ENCODE peak calls at places on chromosomes 11 and 22, in four cellular contexts. L, Z, B and M are unnamed samples. For H3K4me1, the result is how much of the 10 kb centered on the place peaks cover.

GRCh38 chr22:46860562-46860961 is 98.1 kb downstream of the TBC1D22A start:
- DNase-seq in L (no peak), Z (no peak), B (peak), M (no peak)

GRCh38 chr11:9701799-9702198 is 37.9 kb downstream of the SWAP70 start:
- DNase-seq in L (no peak), Z (no peak), B (no peak), M (no peak)

GRCh38 chr11:78290293-78291176 is 101.8 kb downstream of the USP35 start:
- DNase-seq in L (peak), Z (no peak), B (peak), M (no peak)

GRCh38 chr11:35600439-35600838 is 17.8 kb upstream of the FJX1 start:
- DNase-seq in L (no peak), Z (no peak), B (no peak), M (no peak)

GRCh38 chr11:6238902-6239301 is at the start of gene CNGA4:
- DNase-seq in L (no peak), Z (no peak), B (no peak), M (no peak)

GRCh38 chr11:60840711-60841430 is 1.0 kb upstream of the CCDC86 start:
- DNase-seq in L (peak), Z (peak), B (no peak), M (no peak)

GRCh38 chr22:21937821-21938070 is 14.9 kb downstream of the PPM1F start:
- DNase-seq in L (no peak), Z (no peak), B (peak), M (peak)

GRCh38 chr11:119380816-119381185 is 689 bp downstream of the USP2 start:
- DNase-seq in L (no peak), Z (no peak), B (no peak), M (no peak)

GRCh38 chr11:111797145-111797581 is 31.0 kb upstream of the PPP2R1B start:
- DNase-seq in L (peak), Z (no peak), B (no peak), M (peak)

GRCh38 chr11:12185106-12185690 is 74.8 kb downstream of the MICAL2 start:
- DNase-seq in L (no peak), Z (no peak), B (no peak), M (no peak)

GRCh38 chr22:32800158-32800557 is 1.3 kb upstream of the TIMP3 start:
- DNase-seq in L (no peak), Z (peak), B (no peak), M (no peak)

GRCh38 chr11:11025087-11025486 is 167.2 kb upstream of the ZBED5 start:
- DNase-seq in L (peak), Z (no peak), B (no peak), M (peak)

GRCh38 chr11:118980191-118980881 is 8.8 kb downstream of the FOXR1 start:
- DNase-seq in L (no peak), Z (peak), B (no peak), M (no peak)

GRCh38 chr11:353315-353857 is 15.9 kb upstream of the B4GALNT4 start:
- DNase-seq in L (peak), Z (peak), B (peak), M (no peak)

GRCh38 chr11:20162340-20162739 is 2.1 kb upstream of the DBX1 start:
- DNase-seq in L (no peak), Z (no peak), B (no peak), M (no peak)

GRCh38 chr11:131841028-131841427 is 470.6 kb downstream of the NTM start:
- DNase-seq in L (no peak), Z (no peak), B (no peak), M (no peak)

GRCh38 chr22:42680648-42681047 is 31.5 kb upstream of the CYB5R3 start:
- DNase-seq in L (peak), Z (peak), B (no peak), M (peak)

GRCh38 chr11:101128571-101129202 is 926 bp downstream of the PGR start:
- DNase-seq in L (no peak), Z (no peak), B (no peak), M (no peak)

GRCh38 chr11:2275334-2276279 is 5.2 kb upstream of the ASCL2 start:
- DNase-seq in L (no peak), Z (no peak), B (peak), M (no peak)

GRCh38 chr22:22546490-22546889 is 12.6 kb downstream of the PRAME start:
- DNase-seq in L (no peak), Z (no peak), B (no peak), M (no peak)

GRCh38 chr11:134158023-134158422 is 65.7 kb downstream of the NCAPD3 start:
- DNase-seq in L (no peak), Z (no peak), B (no peak), M (no peak)

GRCh38 chr11:75035911-75036536 is 47.3 kb downstream of the NEU3 start:
- DNase-seq in L (peak), Z (no peak), B (no peak), M (peak)

GRCh38 chr11:76049506-76049905 is 156.8 kb downstream of the WNT11 start:
- DNase-seq in L (no peak), Z (no peak), B (no peak), M (no peak)

GRCh38 chr11:36672815-36673450 is 74.9 kb upstream of the RAG2 start:
- DNase-seq in L (peak), Z (no peak), B (no peak), M (peak)

DNA sequence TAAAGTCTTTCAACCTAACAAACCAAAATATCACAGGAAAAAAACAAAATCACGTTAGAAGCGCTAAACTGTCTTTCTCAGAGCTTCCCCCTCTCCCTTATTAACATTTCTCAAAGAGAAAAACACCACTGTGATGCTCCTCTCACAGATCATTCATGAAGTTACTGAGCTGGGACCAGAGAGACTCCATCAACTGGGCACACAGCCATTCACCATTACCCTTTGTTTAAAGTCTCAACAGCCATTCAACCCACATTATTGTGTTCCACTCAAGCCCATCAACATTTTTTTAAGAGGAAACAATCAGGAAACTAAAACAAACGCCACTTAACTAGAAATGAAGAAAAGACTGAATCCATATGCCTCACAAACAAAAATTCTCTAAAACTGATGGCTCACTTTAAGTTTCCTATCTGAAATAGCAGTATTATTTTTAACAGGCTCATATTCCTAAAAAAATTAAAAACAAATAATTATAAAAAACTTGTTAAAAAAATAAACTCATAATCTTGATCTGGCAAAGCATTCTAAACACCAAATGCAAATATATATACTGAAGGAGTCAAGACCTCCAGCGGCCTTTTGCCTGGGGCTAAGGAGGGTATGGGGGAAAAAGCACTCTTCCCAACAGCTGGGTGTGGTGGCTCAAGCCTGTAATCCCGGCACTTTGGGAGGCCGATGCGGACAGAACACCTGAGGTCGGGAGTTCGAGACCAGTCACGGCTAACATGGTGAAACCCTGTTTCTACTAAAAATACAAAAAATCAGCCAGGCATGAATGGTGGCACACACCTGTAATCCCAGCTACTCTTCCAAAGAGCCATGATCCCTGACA is 14.0 kb downstream of the CELF1 start:
- DNase-seq in L (no peak), Z (no peak), B (no peak), M (no peak)
- H3K4me1 ChIP-seq in L (under half), Z (half or more), B (under half), M (under half)

GRCh38 chr22:17920992-17921650 is 103.2 kb downstream of the MICAL3 start:
- DNase-seq in L (no peak), Z (no peak), B (no peak), M (no peak)
- H3K27ac ChIP-seq in L (no peak), Z (peak), B (peak), M (no peak)

GRCh38 chr11:128588086-128588485 is 728 bp upstream of the ETS1 start:
- DNase-seq in L (no peak), Z (no peak), B (no peak), M (no peak)
- TF ChIP-seq CTCF in L (no peak), Z (no peak), B (no peak), M (no peak)

GRCh38 chr11:45917623-45918330 is at the start of gene PEX16:
- DNase-seq in L (peak), Z (peak), B (peak), M (peak)
- H3K4me1 ChIP-seq in L (under half), Z (half or more), B (under half), M (under half)

DNA sequence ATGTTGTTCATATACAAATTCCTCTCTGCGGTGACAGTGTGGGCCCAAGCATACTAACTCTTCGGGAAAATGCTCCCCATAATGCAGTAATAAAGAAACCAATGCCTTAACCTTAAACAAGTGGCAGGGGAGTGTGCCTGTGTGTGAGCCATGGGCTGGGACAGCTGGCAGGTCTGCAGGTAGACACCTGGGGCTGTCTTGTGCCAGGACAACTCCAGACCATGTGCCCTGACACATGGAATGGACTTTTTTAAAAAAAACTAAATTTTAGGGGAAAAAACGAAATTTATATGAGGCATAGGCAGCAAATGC is 70.9 kb downstream of the ETS1 start:
- DNase-seq in L (no peak), Z (no peak), B (no peak), M (no peak)
- H3K27ac ChIP-seq in L (no peak), Z (no peak), B (peak), M (no peak)

DNA sequence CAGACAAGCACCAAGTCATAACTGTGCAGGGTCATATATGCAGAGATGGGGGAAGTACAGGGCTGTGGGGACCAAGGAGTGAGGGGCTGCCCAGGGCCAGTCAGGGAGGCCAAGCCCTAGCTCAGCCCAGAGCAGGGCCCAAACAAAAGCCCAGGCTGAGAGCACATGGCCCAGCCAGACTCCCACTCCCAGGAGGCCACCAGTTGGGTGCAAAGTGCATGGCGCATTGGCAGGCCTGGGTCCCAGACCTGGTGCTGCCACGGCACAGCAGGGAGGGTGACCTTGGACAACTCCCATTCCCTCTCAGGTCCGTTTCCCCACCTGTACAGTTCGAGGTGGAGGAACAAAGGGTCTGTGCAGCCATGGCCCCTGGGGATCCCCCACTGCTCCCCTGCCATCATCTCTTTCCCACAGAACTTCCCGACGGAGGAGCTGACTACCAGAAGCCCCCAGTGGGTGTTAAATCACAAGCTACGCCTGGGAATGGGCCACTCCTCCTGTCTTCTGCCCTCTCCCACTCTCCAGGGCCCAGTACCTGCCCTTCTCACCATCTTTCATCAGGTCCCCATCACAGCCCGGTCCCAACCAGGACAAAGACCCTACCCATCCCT is 608 bp downstream of the NIPSNAP1 start:
- DNase-seq in L (no peak), Z (no peak), B (no peak), M (no peak)
- TF ChIP-seq CTCF in L (no peak), Z (no peak), B (no peak), M (no peak)

DNA sequence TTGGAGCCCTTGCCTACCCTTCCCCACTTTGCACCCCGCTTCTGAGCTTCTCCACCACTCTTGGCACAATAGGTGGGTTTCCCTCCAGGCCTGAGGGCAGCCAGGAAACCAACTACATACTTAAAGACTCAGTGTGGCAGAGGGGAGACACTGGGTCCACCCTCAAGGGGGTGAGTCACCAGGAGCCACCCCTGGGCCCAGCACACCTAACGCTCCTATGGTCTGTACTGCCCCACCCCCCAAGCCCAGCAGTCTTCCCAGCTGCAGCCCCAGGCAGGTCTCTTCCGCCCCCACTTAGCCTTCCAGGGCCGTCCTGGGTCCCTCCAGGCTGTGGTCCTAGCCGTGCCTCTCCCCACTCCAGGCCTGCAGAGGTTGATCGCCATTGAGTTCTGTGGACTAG is 3.2 kb upstream of the TMPRSS13 start:
- DNase-seq in L (no peak), Z (no peak), B (no peak), M (no peak)
- H3K4me1 ChIP-seq in L (under half), Z (under half), B (under half), M (under half)